ENCODE peak calls at places on chromosomes 2 and 18, in four cellular contexts. One of them, this sample, is unnamed.

GRCh38 chr2:66461751-66462150 is 26.8 kb downstream of the MEIS1 start:
- DNase-seq in IMR-90: no peak
- DNase-seq in H1: no peak
- DNase-seq in mesendoderm: no peak
- DNase-seq in this sample: no peak

GRCh38 chr2:164595031-164595430 is 26.3 kb downstream of the GRB14 start:
- DNase-seq in mesendoderm: no peak
- DNase-seq in H1: no peak
- DNase-seq in IMR-90: no peak
- DNase-seq in this sample: no peak

GRCh38 chr2:112541315-112542122 is 746 bp upstream of the POLR1B start:
- DNase-seq in IMR-90: peak
- DNase-seq in H1: peak
- DNase-seq in mesendoderm: peak
- DNase-seq in this sample: peak

GRCh38 chr18:73679941-73680700 is 467.5 kb downstream of the FBXO15 start:
- DNase-seq in IMR-90: peak
- DNase-seq in mesendoderm: no peak
- DNase-seq in H1: no peak
- DNase-seq in this sample: no peak

GRCh38 chr2:218878941-218879761 is 1.5 kb upstream of the WNT10A start:
- DNase-seq in H1: no peak
- DNase-seq in mesendoderm: no peak
- DNase-seq in IMR-90: no peak
- DNase-seq in this sample: no peak

GRCh38 chr2:182242561-182242960 is 184.3 kb downstream of the PDE1A start:
- DNase-seq in H1: no peak
- DNase-seq in mesendoderm: peak
- DNase-seq in IMR-90: no peak
- DNase-seq in this sample: no peak

GRCh38 chr2:31962757-31963361 is 47.9 kb downstream of the MEMO1 start:
- DNase-seq in mesendoderm: no peak
- DNase-seq in IMR-90: no peak
- DNase-seq in H1: no peak
- DNase-seq in this sample: no peak

GRCh38 chr2:127386246-127386645 is 1.5 kb downstream of the MAP3K2 start:
- DNase-seq in mesendoderm: no peak
- DNase-seq in IMR-90: no peak
- DNase-seq in H1: no peak
- DNase-seq in this sample: no peak

GRCh38 chr18:70028734-70029133 is 81.1 kb upstream of the CD226 start:
- DNase-seq in H1: no peak
- DNase-seq in IMR-90: no peak
- DNase-seq in mesendoderm: no peak
- DNase-seq in this sample: no peak

GRCh38 chr2:46780411-46780800 is 135.2 kb downstream of the MCFD2 start:
- DNase-seq in IMR-90: no peak
- DNase-seq in H1: no peak
- DNase-seq in mesendoderm: no peak
- DNase-seq in this sample: no peak

GRCh38 chr2:150887926-150888325 is 373.7 kb downstream of the RBM43 start:
- DNase-seq in IMR-90: peak
- DNase-seq in H1: no peak
- DNase-seq in mesendoderm: no peak
- DNase-seq in this sample: no peak
- H4K5ac ChIP-seq in IMR-90: no peak
- H4K5ac ChIP-seq in H1: no peak
- H4K5ac ChIP-seq in mesendoderm: no peak
- H4K5ac ChIP-seq in this sample: no peak

GRCh38 chr2:111120253-111121027 is at the start of gene BCL2L11:
- DNase-seq in H1: peak
- DNase-seq in IMR-90: peak
- DNase-seq in mesendoderm: peak
- DNase-seq in this sample: peak
- H2BK5ac ChIP-seq in H1: no peak
- H2BK5ac ChIP-seq in IMR-90: no peak
- H2BK5ac ChIP-seq in mesendoderm: no peak
- H2BK5ac ChIP-seq in this sample: no peak

GRCh38 chr2:205880048-205880447 is 197.7 kb downstream of the NRP2 start:
- DNase-seq in mesendoderm: no peak
- DNase-seq in H1: no peak
- DNase-seq in IMR-90: no peak
- DNase-seq in this sample: no peak
- H4K5ac ChIP-seq in mesendoderm: no peak
- H4K5ac ChIP-seq in H1: no peak
- H4K5ac ChIP-seq in IMR-90: no peak
- H4K5ac ChIP-seq in this sample: no peak

GRCh38 chr2:111216811-111217652 is 96.3 kb downstream of the BCL2L11 start:
- DNase-seq in H1: no peak
- DNase-seq in mesendoderm: no peak
- DNase-seq in IMR-90: no peak
- DNase-seq in this sample: no peak
- H2BK5ac ChIP-seq in H1: no peak
- H2BK5ac ChIP-seq in mesendoderm: no peak
- H2BK5ac ChIP-seq in IMR-90: no peak
- H2BK5ac ChIP-seq in this sample: no peak

DNA sequence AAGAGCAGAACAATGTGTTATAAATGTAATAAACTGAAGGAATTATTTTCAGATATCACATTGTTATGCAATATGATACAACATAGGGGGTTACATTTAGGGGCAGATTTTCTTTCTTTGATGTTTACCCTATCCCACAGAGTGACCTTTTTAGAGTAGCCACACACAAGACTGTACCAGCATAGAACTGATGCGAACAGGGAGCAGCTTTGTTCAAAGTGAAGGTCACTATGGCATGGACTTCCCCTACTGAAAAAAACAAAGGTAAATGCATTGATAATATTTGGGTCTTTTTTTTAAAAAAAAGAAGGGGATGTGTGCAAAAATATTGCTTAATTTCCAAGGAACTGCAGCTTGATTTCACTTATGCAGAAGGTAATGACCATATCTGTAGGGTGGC is 1354.9 kb downstream of the SUCLG1 start:
- DNase-seq in mesendoderm: no peak
- DNase-seq in IMR-90: no peak
- DNase-seq in H1: no peak
- DNase-seq in this sample: no peak
- H4K5ac ChIP-seq in mesendoderm: no peak
- H4K5ac ChIP-seq in IMR-90: no peak
- H4K5ac ChIP-seq in H1: no peak
- H4K5ac ChIP-seq in this sample: no peak

GRCh38 chr2:238846503-238847431 is 1.1 kb upstream of the TWIST2 start:
- DNase-seq in IMR-90: no peak
- DNase-seq in H1: peak
- DNase-seq in mesendoderm: peak
- DNase-seq in this sample: peak

GRCh38 chr2:238848941-238849853 is 1.3 kb downstream of the TWIST2 start:
- DNase-seq in mesendoderm: peak
- DNase-seq in H1: peak
- DNase-seq in IMR-90: no peak
- DNase-seq in this sample: peak

GRCh38 chr2:238848566-238848940 is 668 bp downstream of the TWIST2 start:
- DNase-seq in H1: no peak
- DNase-seq in mesendoderm: no peak
- DNase-seq in IMR-90: no peak
- DNase-seq in this sample: no peak

GRCh38 chr2:238847432-238847801 is 468 bp upstream of the TWIST2 start:
- DNase-seq in H1: peak
- DNase-seq in IMR-90: no peak
- DNase-seq in mesendoderm: peak
- DNase-seq in this sample: no peak

DNA sequence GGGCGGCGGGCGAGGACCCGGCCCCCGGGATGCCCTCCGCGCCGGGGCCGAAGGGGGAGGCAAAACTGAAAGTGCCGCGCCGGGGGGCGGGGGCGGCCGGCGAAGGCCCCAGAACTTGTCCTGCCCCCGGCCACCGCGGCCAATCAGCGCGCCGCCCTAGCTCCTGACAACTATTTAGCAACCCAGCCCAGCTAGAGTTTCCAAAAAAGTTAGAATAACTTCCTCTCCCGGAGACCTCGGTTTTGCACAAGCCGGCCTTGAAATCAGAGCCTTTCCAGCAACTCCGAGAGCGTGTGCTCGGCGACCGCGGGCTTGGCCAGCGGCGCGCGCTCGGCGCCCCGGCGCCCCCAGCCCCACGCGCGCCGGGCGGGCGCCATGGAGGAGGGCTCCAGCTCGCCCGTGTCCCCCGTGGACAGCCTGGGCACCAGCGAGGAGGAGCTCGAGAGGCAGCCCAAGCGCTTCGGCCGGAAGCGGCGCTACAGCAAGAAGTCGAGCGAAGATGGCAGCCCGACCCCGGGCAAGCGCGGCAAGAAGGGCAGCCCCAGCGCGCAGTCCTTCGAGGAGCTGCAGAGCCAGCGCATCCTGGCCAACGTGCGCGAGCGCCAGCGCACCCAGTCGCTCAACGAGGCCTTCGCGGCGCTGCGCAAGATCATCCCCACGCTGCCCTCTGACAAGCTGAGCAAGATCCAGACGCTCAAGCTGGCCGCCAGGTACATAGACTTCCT is at the start of gene TWIST2:
- DNase-seq in IMR-90: peak
- DNase-seq in mesendoderm: peak
- DNase-seq in H1: peak
- DNase-seq in this sample: peak
- H2BK5ac ChIP-seq in IMR-90: peak
- H2BK5ac ChIP-seq in mesendoderm: no peak
- H2BK5ac ChIP-seq in H1: no peak
- H2BK5ac ChIP-seq in this sample: no peak

GRCh38 chr2:159714586-159714930 is 2.3 kb downstream of the MARCHF7 start:
- DNase-seq in mesendoderm: no peak
- DNase-seq in IMR-90: no peak
- DNase-seq in H1: no peak
- DNase-seq in this sample: no peak

GRCh38 chr2:159711562-159712193 is 628 bp upstream of the MARCHF7 start:
- DNase-seq in IMR-90: no peak
- DNase-seq in mesendoderm: no peak
- DNase-seq in H1: no peak
- DNase-seq in this sample: no peak

GRCh38 chr2:159713691-159714585 is 1.6 kb downstream of the MARCHF7 start:
- DNase-seq in IMR-90: peak
- DNase-seq in mesendoderm: peak
- DNase-seq in H1: no peak
- DNase-seq in this sample: no peak

GRCh38 chr2:159712194-159712928 is at the start of gene MARCHF7:
- DNase-seq in mesendoderm: peak
- DNase-seq in H1: peak
- DNase-seq in IMR-90: peak
- DNase-seq in this sample: peak

DNA sequence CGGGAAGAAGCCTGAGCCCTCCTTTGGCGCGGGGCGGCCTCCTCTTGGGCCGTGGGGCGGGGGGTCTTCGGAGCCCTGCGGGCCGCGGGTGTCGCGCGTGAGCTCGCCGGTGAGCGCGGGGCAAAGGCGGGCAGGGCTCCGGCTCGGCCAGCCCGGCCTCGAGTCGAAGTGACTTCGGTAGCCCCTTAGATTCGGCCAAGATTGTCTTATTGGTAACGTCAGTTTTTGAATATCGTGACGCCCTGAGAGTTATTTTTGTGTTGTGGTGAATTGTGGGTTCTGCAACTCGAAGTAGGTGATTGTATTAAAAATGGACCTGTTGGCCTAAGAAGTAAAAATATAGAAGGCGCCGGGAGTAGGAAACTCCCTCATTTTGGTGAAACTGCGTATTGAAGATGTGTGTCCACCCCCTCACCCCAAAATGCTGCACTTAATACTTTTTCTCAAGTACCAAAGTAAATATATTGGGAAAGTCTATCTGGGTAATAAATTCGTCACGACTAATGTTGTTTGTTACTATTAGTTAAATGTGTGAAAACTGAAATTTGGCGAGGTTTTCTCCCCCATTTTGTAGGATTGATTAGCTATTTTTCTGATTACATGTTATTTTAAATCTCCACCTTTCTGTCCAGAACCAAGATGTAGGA is 746 bp downstream of the MARCHF7 start:
- DNase-seq in mesendoderm: no peak
- DNase-seq in IMR-90: no peak
- DNase-seq in H1: no peak
- DNase-seq in this sample: no peak
- H4K5ac ChIP-seq in mesendoderm: no peak
- H4K5ac ChIP-seq in IMR-90: peak
- H4K5ac ChIP-seq in H1: peak
- H4K5ac ChIP-seq in this sample: peak

DNA sequence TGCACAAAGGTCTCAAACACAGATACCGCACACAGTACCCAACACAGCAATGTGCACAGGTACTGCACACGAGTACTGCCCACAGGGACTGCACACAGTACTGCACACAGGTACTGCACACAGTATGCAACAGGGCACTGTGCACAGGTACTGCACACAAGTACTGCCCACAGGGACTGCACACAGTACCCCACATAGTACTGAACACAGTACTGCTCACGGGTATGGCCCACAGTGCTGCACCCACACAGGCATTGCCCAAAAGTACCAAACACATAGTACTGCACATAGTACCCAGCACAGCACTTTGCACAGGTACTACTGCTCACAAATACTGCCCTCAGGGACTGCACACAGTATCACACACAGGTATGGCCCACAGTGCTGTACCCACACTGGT is 73.1 kb downstream of the ZNF236 start:
- DNase-seq in H1: no peak
- DNase-seq in mesendoderm: no peak
- DNase-seq in IMR-90: no peak
- DNase-seq in this sample: no peak
- H2BK5ac ChIP-seq in H1: no peak
- H2BK5ac ChIP-seq in mesendoderm: no peak
- H2BK5ac ChIP-seq in IMR-90: no peak
- H2BK5ac ChIP-seq in this sample: no peak

GRCh38 chr2:2527162-2527561 is 196.1 kb upstream of the MYT1L start:
- DNase-seq in mesendoderm: peak
- DNase-seq in H1: no peak
- DNase-seq in IMR-90: peak
- DNase-seq in this sample: no peak
- H4K5ac ChIP-seq in mesendoderm: no peak
- H4K5ac ChIP-seq in H1: no peak
- H4K5ac ChIP-seq in IMR-90: no peak
- H4K5ac ChIP-seq in this sample: no peak

This sample was measured in H9.